ENCODE peak calls at places on chromosomes 12 and 14, in four cellular contexts. S, Q, V and E are unnamed samples.

GRCh38 chr12:48349471-48349870 is 1.2 kb downstream of the ZNF641 start:
- DNase-seq in S (no peak), Q (no peak), V (no peak), E (no peak)

GRCh38 chr12:124779161-124780141 is 84.2 kb downstream of the SCARB1 start:
- DNase-seq in Q (peak), S (no peak), V (no peak), E (no peak)

GRCh38 chr12:21852251-21852650 is 77.7 kb upstream of the KCNJ8 start:
- DNase-seq in Q (no peak), V (no peak), S (no peak), E (no peak)

GRCh38 chr12:59372971-59373370 is 222.9 kb upstream of the SLC16A7 start:
- DNase-seq in Q (no peak), S (no peak), V (no peak), E (peak)

GRCh38 chr12:74689071-74689655 is 151.5 kb downstream of the ATXN7L3B start:
- DNase-seq in V (no peak), Q (no peak), S (no peak), E (no peak)

GRCh38 chr12:31204995-31205582 is 120.9 kb downstream of the SINHCAF start:
- DNase-seq in Q (no peak), S (no peak), V (no peak), E (no peak)

GRCh38 chr14:68377459-68377858 is 415.4 kb downstream of the ZFP36L1 start:
- DNase-seq in S (peak), V (peak), Q (no peak), E (peak)

GRCh38 chr12:19988457-19988856 is 379.9 kb upstream of the PDE3A start:
- DNase-seq in Q (no peak), V (no peak), S (no peak), E (no peak)

GRCh38 chr14:58141893-58142292 is 10.1 kb downstream of the ARMH4 start:
- DNase-seq in Q (no peak), S (no peak), V (no peak), E (no peak)

GRCh38 chr14:100399052-100399849 is 76.1 kb downstream of the SLC25A47 start:
- DNase-seq in V (no peak), Q (no peak), S (no peak), E (no peak)

GRCh38 chr12:21526721-21527345 is 737 bp downstream of the SPX start:
- DNase-seq in S (no peak), V (no peak), Q (no peak), E (no peak)

GRCh38 chr12:6944381-6945186 is 762 bp downstream of the C12orf57 start:
- DNase-seq in V (peak), Q (peak), S (peak), E (peak)

GRCh38 chr12:118307069-118307954 is 65.4 kb downstream of the TAOK3 start:
- DNase-seq in S (no peak), V (no peak), Q (no peak), E (no peak)

DNA sequence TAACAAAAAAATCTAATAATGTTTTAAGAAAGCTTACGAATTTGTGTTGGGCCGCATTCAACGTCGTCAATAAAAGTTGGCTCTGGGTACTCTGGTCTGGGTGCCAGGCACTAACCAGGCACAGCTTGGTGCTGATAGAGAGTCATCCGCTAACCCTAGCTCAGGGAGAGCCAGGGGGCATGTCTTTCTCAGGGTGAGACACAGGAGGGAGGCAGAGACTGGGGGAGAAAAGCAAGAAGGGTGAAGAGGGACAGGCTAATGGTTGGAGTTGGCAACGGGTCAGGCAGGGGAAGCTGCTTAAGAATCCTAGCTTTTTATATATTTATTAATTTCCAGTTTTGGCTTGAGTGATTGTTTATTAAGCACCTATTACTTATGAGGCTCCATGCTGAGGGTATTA is 105.0 kb downstream of the CMKLR1 start:
- DNase-seq in S (no peak), Q (no peak), V (no peak), E (peak)
- TF ChIP-seq CTCF in S (peak), Q (no peak), V (no peak), E (no peak)

GRCh38 chr12:77686760-77687159 is 143.9 kb upstream of the NAV3 start:
- DNase-seq in V (no peak), S (no peak), Q (no peak), E (no peak)
- TF ChIP-seq CTCF in V (no peak), S (peak), Q (no peak), E (no peak)

GRCh38 chr12:4282892-4283511 is 9.4 kb downstream of the CCND2 start:
- DNase-seq in S (no peak), Q (no peak), V (no peak), E (no peak)
- TF ChIP-seq CTCF in S (no peak), Q (no peak), V (no peak), E (no peak)

GRCh38 chr14:89242871-89243270 is 174.2 kb downstream of the FOXN3 start:
- DNase-seq in S (no peak), V (no peak), Q (no peak), E (no peak)
- TF ChIP-seq CTCF in S (no peak), V (no peak), Q (no peak), E (no peak)

DNA sequence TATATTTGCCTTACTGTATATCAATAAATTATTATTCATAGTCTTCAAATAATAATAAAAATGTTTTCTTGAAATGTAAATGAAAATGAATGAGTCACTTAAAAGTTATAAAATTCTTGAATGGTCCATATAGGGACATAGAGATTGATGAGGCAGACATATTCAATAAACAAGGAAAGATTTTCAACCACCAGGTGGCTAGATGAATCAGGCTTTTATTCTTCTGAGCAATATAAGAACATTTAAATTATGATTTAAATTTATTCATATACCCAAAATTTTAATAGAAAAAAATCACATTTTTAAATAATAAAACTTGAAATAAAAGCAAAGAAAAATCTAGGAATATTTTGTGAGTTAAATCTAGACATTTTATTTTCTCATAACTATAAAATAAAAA is 249.6 kb downstream of the ACSS3 start:
- DNase-seq in Q (no peak), S (no peak), V (no peak), E (no peak)
- TF ChIP-seq CTCF in Q (no peak), S (peak), V (peak), E (peak)

GRCh38 chr12:50776749-50777728 is 13.1 kb downstream of the ATF1 start:
- DNase-seq in V (no peak), S (no peak), Q (no peak), E (no peak)

GRCh38 chr12:50771409-50771808 is 7.5 kb downstream of the ATF1 start:
- DNase-seq in Q (no peak), S (no peak), V (no peak), E (no peak)

GRCh38 chr12:50772877-50773276 is 9.0 kb downstream of the ATF1 start:
- DNase-seq in S (no peak), V (no peak), Q (no peak), E (no peak)

GRCh38 chr12:50772470-50772869 is 8.6 kb downstream of the ATF1 start:
- DNase-seq in V (no peak), Q (no peak), S (no peak), E (no peak)
- TF ChIP-seq CTCF in V (no peak), Q (no peak), S (no peak), E (no peak)

DNA sequence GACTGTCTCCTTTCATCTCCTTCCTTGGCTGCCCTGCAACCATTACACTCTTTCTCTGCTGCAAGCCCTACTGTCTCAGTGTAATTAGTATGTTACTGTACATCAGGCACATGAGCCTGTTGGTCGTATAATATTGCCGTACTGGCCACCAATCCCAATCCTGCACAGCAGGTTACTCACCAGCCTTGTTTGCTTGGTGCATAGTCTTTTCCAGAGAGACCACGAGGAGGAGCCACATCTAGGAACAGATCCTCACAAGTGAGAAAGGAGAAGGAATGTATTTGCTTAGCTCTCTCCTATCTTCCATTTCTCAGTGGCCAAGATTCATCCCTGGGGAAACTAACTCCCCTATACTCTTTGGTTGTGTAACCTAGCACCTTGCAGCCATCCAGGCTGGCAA is 33.0 kb upstream of the BICDL1 start:
- DNase-seq in V (no peak), Q (no peak), S (no peak), E (no peak)
- TF ChIP-seq CTCF in V (no peak), Q (no peak), S (no peak), E (no peak)

GRCh38 chr14:63604626-63605025 is 37.0 kb downstream of the WDR89 start:
- DNase-seq in S (no peak), V (no peak), Q (no peak), E (no peak)

GRCh38 chr14:63596998-63597658 is 44.5 kb downstream of the WDR89 start:
- DNase-seq in Q (no peak), V (no peak), S (no peak), E (no peak)

GRCh38 chr14:63603749-63604277 is 37.9 kb downstream of the WDR89 start:
- DNase-seq in Q (no peak), V (no peak), S (no peak), E (no peak)

GRCh38 chr14:63594455-63595372 is 47.0 kb downstream of the WDR89 start:
- DNase-seq in V (no peak), S (no peak), Q (no peak), E (no peak)

GRCh38 chr14:63598821-63599220 is 42.9 kb downstream of the WDR89 start:
- DNase-seq in S (no peak), V (no peak), Q (no peak), E (no peak)
- TF ChIP-seq CTCF in S (no peak), V (no peak), Q (no peak), E (no peak)